ENCODE peak calls at places on chromosomes 12 and 14, in seven cellular contexts. H, T, F, P, C, V and Q are unnamed samples.

GRCh38 chr14:34498684-34499412 is 36.8 kb upstream of the SPTSSA start:
- DNase-seq in H (no peak), T (no peak), F (no peak), P (no peak), C (no peak), V (peak; percentile 40), Q (no peak)

GRCh38 chr12:17992002-17992656 is 97.9 kb downstream of the RERGL start:
- DNase-seq in H (peak; percentile 28), T (no peak), F (no peak), P (peak; percentile 6), C (no peak), V (peak; percentile 49), Q (no peak)

GRCh38 chr12:88431245-88431644 is 149.0 kb downstream of the KITLG start:
- DNase-seq in H (no peak), T (no peak), F (no peak), P (no peak), C (no peak), V (no peak), Q (no peak)

GRCh38 chr12:102643871-102644551 is 163.6 kb upstream of the IGF1 start:
- DNase-seq in H (no peak), T (no peak), F (no peak), P (no peak), C (no peak), V (no peak), Q (no peak)

GRCh38 chr12:3683670-3684069 is 69.2 kb downstream of the CRACR2A start:
- DNase-seq in H (no peak), T (no peak), F (no peak), P (no peak), C (no peak), V (peak; percentile 5), Q (no peak)

GRCh38 chr12:132449565-132450390 is 40.2 kb upstream of the FBRSL1 start:
- DNase-seq in H (no peak), T (no peak), F (no peak), P (no peak), C (no peak), V (no peak), Q (no peak)

GRCh38 chr12:39723831-39724230 is 104.2 kb upstream of the ABCD2 start:
- DNase-seq in H (peak; percentile 45), T (no peak), F (no peak), P (no peak), C (no peak), V (no peak), Q (no peak)

GRCh38 chr12:128737292-128737966 is 86.3 kb downstream of the SLC15A4 start:
- DNase-seq in H (no peak), T (no peak), F (no peak), P (no peak), C (no peak), V (no peak), Q (no peak)

GRCh38 chr12:109738878-109739665 is 25.4 kb downstream of the FAM222A start:
- DNase-seq in H (no peak), T (no peak), F (no peak), P (no peak), C (no peak), V (no peak), Q (no peak)

GRCh38 chr14:22996823-22997301 is 13.1 kb downstream of the C14orf93 start:
- DNase-seq in H (no peak), T (no peak), F (no peak), P (no peak), C (no peak), V (no peak), Q (no peak)

GRCh38 chr12:34166427-34167060 is 144.2 kb downstream of the ALG10 start:
- DNase-seq in H (no peak), T (no peak), F (no peak), P (no peak), C (no peak), V (no peak), Q (no peak)

GRCh38 chr12:128797119-128798118 is 26.3 kb downstream of the SLC15A4 start:
- DNase-seq in H (no peak), T (no peak), F (no peak), P (no peak), C (no peak), V (no peak), Q (no peak)

GRCh38 chr14:36981832-36982528 is 190.4 kb downstream of the SLC25A21 start:
- DNase-seq in H (no peak), T (no peak), F (no peak), P (no peak), C (no peak), V (no peak), Q (no peak)

GRCh38 chr12:90112668-90113067 is 404.0 kb upstream of the ATP2B1 start:
- DNase-seq in H (no peak), T (no peak), F (no peak), P (no peak), C (no peak), V (no peak), Q (no peak)

GRCh38 chr14:103728141-103728540 is 12.5 kb downstream of the ZFYVE21 start:
- DNase-seq in H (no peak), T (no peak), F (no peak), P (no peak), C (no peak), V (no peak), Q (no peak)

GRCh38 chr12:24991209-24992049 is 42.5 kb upstream of the BCAT1 start:
- DNase-seq in H (peak; percentile 53), T (no peak), F (no peak), P (no peak), C (no peak), V (peak; percentile 80), Q (no peak)

GRCh38 chr12:84642201-84642600 is 270.4 kb downstream of the SLC6A15 start:
- DNase-seq in H (peak; percentile 67), T (no peak), F (no peak), P (no peak), C (no peak), V (peak; percentile 64), Q (no peak)

GRCh38 chr14:99899578-99900178 is 106.5 kb downstream of the EML1 start:
- DNase-seq in H (no peak), T (no peak), F (no peak), P (no peak), C (no peak), V (no peak), Q (no peak)

GRCh38 chr12:131349397-131350127 is 361.3 kb upstream of the SFSWAP start:
- DNase-seq in H (no peak), T (no peak), F (no peak), P (no peak), C (no peak), V (no peak), Q (no peak)

GRCh38 chr14:94476018-94476417 is at the start of gene SERPINA9:
- DNase-seq in H (no peak), T (no peak), F (no peak), P (no peak), C (no peak), V (no peak), Q (no peak)

GRCh38 chr12:15599266-15600037 is 189.7 kb downstream of the EPS8 start:
- DNase-seq in H (peak; percentile 97), T (no peak), F (no peak), P (no peak), C (no peak), V (peak; percentile 38), Q (no peak)

GRCh38 chr12:12273291-12273957 is 6.6 kb upstream of the LRP6 start:
- DNase-seq in H (no peak), T (no peak), F (no peak), P (no peak), C (no peak), V (no peak), Q (no peak)

GRCh38 chr12:53048033-53048779 is 1.7 kb upstream of the TNS2 start:
- DNase-seq in H (no peak), T (no peak), F (no peak), P (no peak), C (no peak), V (no peak), Q (no peak)

GRCh38 chr14:75003250-75004027 is 718 bp downstream of the EIF2B2 start:
- DNase-seq in H (no peak), T (no peak), F (no peak), P (no peak), C (no peak), V (no peak), Q (no peak)

GRCh38 chr12:97005612-97006011 is 98.6 kb downstream of the NEDD1 start:
- DNase-seq in H (no peak), T (no peak), F (no peak), P (no peak), C (no peak), V (no peak), Q (no peak)

GRCh38 chr12:67269632-67270578 is 747 bp downstream of the CAND1 start:
- DNase-seq in H (no peak), T (peak; percentile 20), F (peak; percentile 29), P (peak; percentile 56), C (peak; percentile 63), V (peak; percentile 66), Q (peak; percentile 39)

GRCh38 chr12:8482446-8483080 is 26.8 kb downstream of the CLEC6A start:
- DNase-seq in H (no peak), T (no peak), F (no peak), P (no peak), C (no peak), V (no peak), Q (no peak)

GRCh38 chr12:115404761-115405470 is 720.9 kb upstream of the TBX3 start:
- DNase-seq in H (peak; percentile 47), T (no peak), F (no peak), P (no peak), C (no peak), V (no peak), Q (no peak)

GRCh38 chr12:109027767-109028166 is 6.9 kb upstream of the SVOP start:
- DNase-seq in H (no peak), T (no peak), F (no peak), P (no peak), C (no peak), V (no peak), Q (no peak)

GRCh38 chr12:20123465-20123864 is 244.9 kb upstream of the PDE3A start:
- DNase-seq in H (no peak), T (no peak), F (no peak), P (no peak), C (no peak), V (no peak), Q (no peak)

GRCh38 chr12:105402366-105402765 is 71.9 kb downstream of the C12orf75 start:
- DNase-seq in H (no peak), T (no peak), F (no peak), P (no peak), C (no peak), V (no peak), Q (no peak)

GRCh38 chr12:59041241-59042121 is 121.2 kb upstream of the LRIG3 start:
- DNase-seq in H (peak; percentile 84), T (no peak), F (no peak), P (no peak), C (no peak), V (peak; percentile 3), Q (no peak)